ENCODE peak calls at places on chromosomes 6 and 20, in ten cellular contexts. One of them, this sample, is unnamed.

GRCh38 chr20:33753763-33754162 is 22.0 kb downstream of the ZNF341 start:
- DNase-seq in ureter: no peak
- DNase-seq in bronchial epithelial cell: peak; percentile 25
- DNase-seq in heart right ventricle: no peak
- DNase-seq in KBM-7: no peak
- DNase-seq in smooth muscle cell of the brain vasculature: no peak
- DNase-seq in Calu3: no peak
- DNase-seq in SW 1271: no peak
- DNase-seq in adrenal gland: peak; percentile 92
- DNase-seq in T-helper 2 cell: no peak
- DNase-seq in this sample: no peak

GRCh38 chr6:30463651-30464618 is 25.4 kb upstream of the HLA-E start:
- DNase-seq in T-helper 2 cell: peak; percentile 67
- DNase-seq in smooth muscle cell of the brain vasculature: no peak
- DNase-seq in bronchial epithelial cell: no peak
- DNase-seq in Calu3: peak; percentile 53
- DNase-seq in adrenal gland: peak; percentile 18
- DNase-seq in ureter: no peak
- DNase-seq in KBM-7: peak; percentile 86
- DNase-seq in heart right ventricle: no peak
- DNase-seq in SW 1271: no peak
- DNase-seq in this sample: no peak

GRCh38 chr6:101605874-101606273 is 212.4 kb downstream of the GRIK2 start:
- DNase-seq in T-helper 2 cell: no peak
- DNase-seq in bronchial epithelial cell: peak; percentile 87
- DNase-seq in adrenal gland: no peak
- DNase-seq in smooth muscle cell of the brain vasculature: no peak
- DNase-seq in KBM-7: no peak
- DNase-seq in heart right ventricle: no peak
- DNase-seq in Calu3: peak; percentile 34
- DNase-seq in SW 1271: no peak
- DNase-seq in ureter: no peak
- DNase-seq in this sample: no peak

GRCh38 chr20:24153101-24154040 is 164.8 kb upstream of the GGTLC1 start:
- DNase-seq in adrenal gland: no peak
- DNase-seq in smooth muscle cell of the brain vasculature: no peak
- DNase-seq in KBM-7: no peak
- DNase-seq in heart right ventricle: no peak
- DNase-seq in ureter: no peak
- DNase-seq in T-helper 2 cell: no peak
- DNase-seq in SW 1271: no peak
- DNase-seq in bronchial epithelial cell: no peak
- DNase-seq in Calu3: no peak
- DNase-seq in this sample: no peak

GRCh38 chr6:83927470-83927869 is 68.0 kb downstream of the CYB5R4 start:
- DNase-seq in SW 1271: no peak
- DNase-seq in Calu3: no peak
- DNase-seq in heart right ventricle: no peak
- DNase-seq in adrenal gland: no peak
- DNase-seq in ureter: no peak
- DNase-seq in KBM-7: no peak
- DNase-seq in T-helper 2 cell: no peak
- DNase-seq in smooth muscle cell of the brain vasculature: no peak
- DNase-seq in bronchial epithelial cell: no peak
- DNase-seq in this sample: no peak

GRCh38 chr6:111738156-111738555 is 132.5 kb upstream of the TRAF3IP2 start:
- DNase-seq in SW 1271: no peak
- DNase-seq in adrenal gland: no peak
- DNase-seq in bronchial epithelial cell: no peak
- DNase-seq in smooth muscle cell of the brain vasculature: no peak
- DNase-seq in T-helper 2 cell: no peak
- DNase-seq in Calu3: no peak
- DNase-seq in ureter: no peak
- DNase-seq in KBM-7: no peak
- DNase-seq in heart right ventricle: no peak
- DNase-seq in this sample: no peak

GRCh38 chr20:641516-641913 is 11.5 kb downstream of the SRXN1 start:
- DNase-seq in heart right ventricle: no peak
- DNase-seq in bronchial epithelial cell: no peak
- DNase-seq in ureter: no peak
- DNase-seq in smooth muscle cell of the brain vasculature: no peak
- DNase-seq in T-helper 2 cell: no peak
- DNase-seq in SW 1271: peak; percentile 61
- DNase-seq in Calu3: no peak
- DNase-seq in adrenal gland: no peak
- DNase-seq in KBM-7: no peak
- DNase-seq in this sample: no peak

GRCh38 chr20:32474009-32474716 is 111.0 kb downstream of the NOL4L start:
- DNase-seq in Calu3: peak; percentile 46
- DNase-seq in ureter: no peak
- DNase-seq in heart right ventricle: no peak
- DNase-seq in bronchial epithelial cell: no peak
- DNase-seq in SW 1271: no peak
- DNase-seq in T-helper 2 cell: no peak
- DNase-seq in adrenal gland: peak; percentile 48
- DNase-seq in smooth muscle cell of the brain vasculature: no peak
- DNase-seq in KBM-7: no peak
- DNase-seq in this sample: no peak

GRCh38 chr20:6134592-6134991 is 11.8 kb upstream of the FERMT1 start:
- DNase-seq in KBM-7: no peak
- DNase-seq in heart right ventricle: no peak
- DNase-seq in Calu3: no peak
- DNase-seq in ureter: no peak
- DNase-seq in adrenal gland: peak; percentile 19
- DNase-seq in T-helper 2 cell: no peak
- DNase-seq in smooth muscle cell of the brain vasculature: no peak
- DNase-seq in bronchial epithelial cell: no peak
- DNase-seq in SW 1271: no peak
- DNase-seq in this sample: no peak

GRCh38 chr20:62874745-62875344 is 13.2 kb upstream of the TCFL5 start:
- DNase-seq in adrenal gland: no peak
- DNase-seq in ureter: no peak
- DNase-seq in Calu3: no peak
- DNase-seq in heart right ventricle: no peak
- DNase-seq in smooth muscle cell of the brain vasculature: no peak
- DNase-seq in KBM-7: no peak
- DNase-seq in SW 1271: no peak
- DNase-seq in T-helper 2 cell: no peak
- DNase-seq in bronchial epithelial cell: no peak
- DNase-seq in this sample: no peak

GRCh38 chr6:43930440-43931154 is 160.6 kb downstream of the VEGFA start:
- DNase-seq in ureter: no peak
- DNase-seq in KBM-7: no peak
- DNase-seq in Calu3: no peak
- DNase-seq in bronchial epithelial cell: no peak
- DNase-seq in heart right ventricle: no peak
- DNase-seq in smooth muscle cell of the brain vasculature: no peak
- DNase-seq in adrenal gland: no peak
- DNase-seq in SW 1271: no peak
- DNase-seq in T-helper 2 cell: no peak
- DNase-seq in this sample: no peak

GRCh38 chr6:75158176-75158575 is 47.7 kb downstream of the COL12A1 start:
- DNase-seq in SW 1271: no peak
- DNase-seq in smooth muscle cell of the brain vasculature: no peak
- DNase-seq in ureter: no peak
- DNase-seq in adrenal gland: no peak
- DNase-seq in heart right ventricle: no peak
- DNase-seq in KBM-7: no peak
- DNase-seq in T-helper 2 cell: no peak
- DNase-seq in bronchial epithelial cell: no peak
- DNase-seq in Calu3: no peak
- DNase-seq in this sample: no peak

GRCh38 chr6:30483677-30484279 is 5.5 kb upstream of the HLA-E start:
- DNase-seq in Calu3: peak; percentile 70
- DNase-seq in T-helper 2 cell: no peak
- DNase-seq in smooth muscle cell of the brain vasculature: peak; percentile 53
- DNase-seq in SW 1271: peak; percentile 62
- DNase-seq in bronchial epithelial cell: peak; percentile 64
- DNase-seq in adrenal gland: no peak
- DNase-seq in ureter: no peak
- DNase-seq in KBM-7: peak; percentile 73
- DNase-seq in heart right ventricle: peak; percentile 68
- DNase-seq in this sample: peak; percentile 29

GRCh38 chr6:18154507-18155272 is at the start of gene TPMT:
- DNase-seq in KBM-7: no peak
- DNase-seq in T-helper 2 cell: peak; percentile 7
- DNase-seq in adrenal gland: peak; percentile 99
- DNase-seq in smooth muscle cell of the brain vasculature: no peak
- DNase-seq in ureter: no peak
- DNase-seq in bronchial epithelial cell: peak; percentile 71
- DNase-seq in Calu3: peak; percentile 95
- DNase-seq in SW 1271: peak; percentile 96
- DNase-seq in heart right ventricle: no peak
- DNase-seq in this sample: no peak

GRCh38 chr20:37529214-37529967 is 1.7 kb upstream of the BLCAP start:
- DNase-seq in T-helper 2 cell: no peak
- DNase-seq in heart right ventricle: no peak
- DNase-seq in adrenal gland: no peak
- DNase-seq in SW 1271: no peak
- DNase-seq in smooth muscle cell of the brain vasculature: no peak
- DNase-seq in ureter: no peak
- DNase-seq in KBM-7: no peak
- DNase-seq in bronchial epithelial cell: no peak
- DNase-seq in Calu3: no peak
- DNase-seq in this sample: no peak

GRCh38 chr6:81800666-81801065 is 48.2 kb upstream of the TENT5A start:
- DNase-seq in Calu3: no peak
- DNase-seq in heart right ventricle: no peak
- DNase-seq in bronchial epithelial cell: no peak
- DNase-seq in T-helper 2 cell: no peak
- DNase-seq in adrenal gland: no peak
- DNase-seq in smooth muscle cell of the brain vasculature: no peak
- DNase-seq in KBM-7: no peak
- DNase-seq in ureter: no peak
- DNase-seq in SW 1271: no peak
- DNase-seq in this sample: no peak

GRCh38 chr6:101539510-101540245 is 146.2 kb downstream of the GRIK2 start:
- DNase-seq in T-helper 2 cell: no peak
- DNase-seq in heart right ventricle: no peak
- DNase-seq in ureter: no peak
- DNase-seq in bronchial epithelial cell: peak; percentile 20
- DNase-seq in Calu3: no peak
- DNase-seq in SW 1271: peak; percentile 52
- DNase-seq in KBM-7: no peak
- DNase-seq in adrenal gland: no peak
- DNase-seq in smooth muscle cell of the brain vasculature: no peak
- DNase-seq in this sample: no peak

GRCh38 chr6:108562503-108562993 is 1.8 kb downstream of the FOXO3 start:
- DNase-seq in SW 1271: peak; percentile 71
- DNase-seq in heart right ventricle: peak; percentile 78
- DNase-seq in bronchial epithelial cell: peak; percentile 90
- DNase-seq in T-helper 2 cell: no peak
- DNase-seq in KBM-7: peak; percentile 90
- DNase-seq in adrenal gland: peak; percentile 35
- DNase-seq in ureter: peak; percentile 66
- DNase-seq in Calu3: peak; percentile 76
- DNase-seq in smooth muscle cell of the brain vasculature: no peak
- DNase-seq in this sample: no peak

GRCh38 chr6:151284431-151285060 is 44.8 kb downstream of the AKAP12 start:
- DNase-seq in ureter: no peak
- DNase-seq in SW 1271: no peak
- DNase-seq in smooth muscle cell of the brain vasculature: no peak
- DNase-seq in bronchial epithelial cell: no peak
- DNase-seq in Calu3: no peak
- DNase-seq in KBM-7: no peak
- DNase-seq in heart right ventricle: no peak
- DNase-seq in adrenal gland: no peak
- DNase-seq in T-helper 2 cell: no peak
- DNase-seq in this sample: no peak